ENCODE peak calls at places on chromosomes 11 and 22, in six cellular contexts. J, D, K, N, M and L are unnamed samples.
A peak's percentile ranks its signal among the peaks of the same experiment; 100 is the strongest.

GRCh38 chr11:15493921-15494630 is 379.4 kb downstream of the INSC start:
- DNase-seq in J (no peak), D (no peak), K (peak; percentile 9), N (no peak), M (no peak), L (no peak)

GRCh38 chr11:67266424-67267187 is at the start of gene GRK2:
- DNase-seq in J (no peak), D (no peak), K (no peak), N (peak; percentile 89), M (no peak), L (no peak)

GRCh38 chr11:12840871-12841516 is 166.8 kb downstream of the TEAD1 start:
- DNase-seq in J (no peak), D (no peak), K (peak; percentile 53), N (no peak), M (no peak), L (no peak)

GRCh38 chr11:122186439-122187080 is 70.5 kb upstream of the BLID start:
- DNase-seq in J (no peak), D (peak; percentile 96), K (peak; percentile 97), N (no peak), M (peak; percentile 93), L (no peak)

GRCh38 chr11:47274495-47275235 is 4.7 kb downstream of the MADD start:
- DNase-seq in J (no peak), D (no peak), K (no peak), N (no peak), M (no peak), L (no peak)

GRCh38 chr11:8810331-8811301 is 100.4 kb upstream of the AKIP1 start:
- DNase-seq in J (peak; percentile 83), D (no peak), K (peak; percentile 79), N (peak; percentile 94), M (peak; percentile 71), L (peak; percentile 30)

GRCh38 chr11:14114269-14114668 is 151.7 kb downstream of the SPON1 start:
- DNase-seq in J (no peak), D (no peak), K (peak; percentile 11), N (no peak), M (no peak), L (no peak)

GRCh38 chr11:57179701-57180100 is 2.1 kb upstream of the LRRC55 start:
- DNase-seq in J (no peak), D (no peak), K (no peak), N (no peak), M (no peak), L (no peak)

GRCh38 chr11:17298302-17298701 is 21.8 kb downstream of the NUCB2 start:
- DNase-seq in J (no peak), D (no peak), K (no peak), N (no peak), M (no peak), L (no peak)

GRCh38 chr11:69463181-69463891 is 18.1 kb upstream of the LINC01488 start:
- DNase-seq in J (no peak), D (no peak), K (no peak), N (peak; percentile 66), M (peak; percentile 44), L (no peak)

GRCh38 chr11:100576044-100577021 is 110.8 kb upstream of the ARHGAP42 start:
- DNase-seq in J (no peak), D (no peak), K (peak; percentile 38), N (no peak), M (no peak), L (no peak)

GRCh38 chr11:45848654-45849081 is 1.4 kb downstream of the CRY2 start:
- DNase-seq in J (no peak), D (no peak), K (no peak), N (no peak), M (no peak), L (no peak)

GRCh38 chr11:9760180-9760550 is 96.3 kb downstream of the SWAP70 start:
- DNase-seq in J (peak; percentile 76), D (peak; percentile 82), K (peak; percentile 23), N (no peak), M (peak; percentile 92), L (no peak)

GRCh38 chr11:75891947-75892739 is 77.1 kb downstream of the UVRAG start:
- DNase-seq in J (no peak), D (no peak), K (no peak), N (no peak), M (no peak), L (no peak)

GRCh38 chr11:113663567-113663966 is 42.5 kb downstream of the TMPRSS5 start:
- DNase-seq in J (no peak), D (no peak), K (no peak), N (no peak), M (no peak), L (no peak)

GRCh38 chr11:117313828-117314768 is 2.0 kb downstream of the BACE1 start:
- DNase-seq in J (no peak), D (no peak), K (no peak), N (no peak), M (no peak), L (no peak)

GRCh38 chr11:100805509-100806199 is 118.6 kb downstream of the ARHGAP42 start:
- DNase-seq in J (no peak), D (no peak), K (peak; percentile 26), N (no peak), M (no peak), L (no peak)

GRCh38 chr11:11262171-11262920 is 90.7 kb downstream of the CSNK2A3 start:
- DNase-seq in J (no peak), D (no peak), K (no peak), N (no peak), M (no peak), L (no peak)

GRCh38 chr11:75813126-75813525 is 1.9 kb upstream of the UVRAG start:
- DNase-seq in J (no peak), D (no peak), K (peak; percentile 82), N (no peak), M (no peak), L (no peak)

GRCh38 chr11:62150887-62151736 is 27.3 kb downstream of the INCENP start:
- DNase-seq in J (no peak), D (no peak), K (no peak), N (no peak), M (no peak), L (no peak)

GRCh38 chr11:25981998-25982397 is 349.9 kb upstream of the ANO3 start:
- DNase-seq in J (no peak), D (peak; percentile 16), K (peak; percentile 41), N (no peak), M (peak; percentile 52), L (no peak)

GRCh38 chr11:73553266-73553665 is 44.6 kb downstream of the FAM168A start:
- DNase-seq in J (no peak), D (no peak), K (no peak), N (no peak), M (no peak), L (no peak)

GRCh38 chr22:29219881-29220670 is 14.4 kb downstream of the EMID1 start:
- DNase-seq in J (no peak), D (no peak), K (no peak), N (no peak), M (no peak), L (no peak)

GRCh38 chr11:57751676-57752253 is at the start of gene BTBD18:
- DNase-seq in J (peak; percentile 48), D (no peak), K (peak; percentile 49), N (no peak), M (no peak), L (no peak)

GRCh38 chr11:111540921-111541208 is 345 bp downstream of the LAYN start:
- DNase-seq in J (no peak), D (no peak), K (no peak), N (no peak), M (no peak), L (no peak)

GRCh38 chr22:20021196-20022181 is 579 bp downstream of the TANGO2 start:
- DNase-seq in J (peak; percentile 42), D (peak; percentile 10), K (no peak), N (peak; percentile 86), M (peak; percentile 25), L (no peak)

GRCh38 chr11:28343304-28344233 is 235.4 kb downstream of the METTL15 start:
- DNase-seq in J (no peak), D (peak; percentile 59), K (peak; percentile 66), N (no peak), M (peak; percentile 42), L (no peak)

DNA sequence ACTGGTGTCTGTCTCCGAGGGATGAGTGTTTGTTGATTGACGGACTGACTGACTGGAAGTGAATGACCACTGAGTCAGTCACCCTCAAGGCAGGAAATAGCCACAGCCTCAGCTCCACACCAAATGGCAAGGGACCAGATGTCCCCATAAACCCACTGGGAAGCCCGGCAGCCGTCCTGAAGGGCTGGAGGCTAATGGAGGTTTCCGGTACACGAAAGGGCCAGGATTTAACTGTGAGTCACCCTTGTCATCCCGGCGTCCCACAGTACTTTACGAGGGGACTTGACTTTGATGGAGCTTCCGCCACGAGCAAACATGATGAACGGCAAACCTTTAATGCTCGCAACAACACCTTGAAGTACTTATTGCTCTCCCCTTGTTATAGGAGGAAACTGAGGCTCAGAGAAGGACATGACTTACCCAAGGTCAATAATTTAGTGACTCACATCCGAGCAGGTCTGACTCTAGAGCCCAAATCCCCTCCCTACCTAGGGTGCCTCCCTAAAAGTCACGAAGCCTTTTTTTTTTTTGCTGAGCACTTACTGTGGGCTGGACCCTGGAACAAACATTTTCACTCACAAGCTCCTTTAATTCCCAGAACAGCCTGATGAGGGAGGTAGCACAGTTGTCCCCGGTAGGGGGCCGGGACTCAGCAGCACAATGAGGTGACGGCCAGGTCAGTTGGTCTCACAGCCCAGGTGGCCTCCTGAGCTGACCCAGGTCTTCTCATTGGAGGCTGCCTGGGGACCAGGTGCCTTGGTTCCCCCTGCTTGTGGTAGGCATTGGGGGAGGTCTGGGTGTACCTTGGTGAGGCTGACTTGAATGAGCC is 25.2 kb upstream of the GCAT start:
- DNase-seq in J (no peak), D (peak; percentile 78), K (no peak), N (no peak), M (no peak), L (no peak)
- TF ChIP-seq CTCF in J (no peak), D (peak; percentile 37), K (no peak), N (no peak), M (no peak), L (no peak)

GRCh38 chr11:44823006-44823405 is 96.2 kb downstream of the TSPAN18 start:
- DNase-seq in J (no peak), D (no peak), K (no peak), N (peak; percentile 48), M (no peak), L (no peak)
- TF ChIP-seq CTCF in J (no peak), D (peak; percentile 46), K (peak; percentile 31), N (no peak), M (peak; percentile 21), L (no peak)

GRCh38 chr22:23755711-23756110 is 1.5 kb upstream of the VPREB3 start:
- DNase-seq in J (no peak), D (no peak), K (no peak), N (no peak), M (no peak), L (no peak)
- TF ChIP-seq CTCF in J (no peak), D (no peak), K (no peak), N (no peak), M (no peak), L (no peak)

GRCh38 chr22:22574361-22574760 is 15.3 kb upstream of the PRAME start:
- DNase-seq in J (no peak), D (no peak), K (no peak), N (no peak), M (no peak), L (no peak)

GRCh38 chr22:22573047-22573889 is 14.2 kb upstream of the PRAME start:
- DNase-seq in J (no peak), D (no peak), K (no peak), N (no peak), M (no peak), L (no peak)

GRCh38 chr22:22576989-22577427 is 17.9 kb upstream of the PRAME start:
- DNase-seq in J (no peak), D (no peak), K (no peak), N (no peak), M (no peak), L (no peak)

GRCh38 chr22:22578702-22579424 is 19.8 kb upstream of the PRAME start:
- DNase-seq in J (no peak), D (no peak), K (no peak), N (no peak), M (no peak), L (no peak)

GRCh38 chr22:22576244-22576988 is 17.4 kb upstream of the PRAME start:
- DNase-seq in J (peak; percentile 45), D (no peak), K (peak; percentile 11), N (no peak), M (no peak), L (no peak)
- TF ChIP-seq CTCF in J (peak; percentile 34), D (peak; percentile 90), K (peak; percentile 78), N (peak; percentile 72), M (peak; percentile 80), L (peak; percentile 55)